ENCODE peak calls at places on chromosomes 13 and 19, in five cellular contexts. D is CD8-positive, alpha-beta T cell; A is tibial nerve; Z is tibial artery; Q is mucosa of descending colon. E is an unnamed sample. For H3K4me1, H3K9me3 and H3K36me3, the result is how much of the 10 kb centered on the place peaks cover.

GRCh38 chr19:33660426-33661160 is 38.8 kb downstream of the CHST8 start:
- DNase-seq in D (no peak), A (no peak), Z (no peak), Q (no peak), E (peak)

GRCh38 chr13:74061939-74062595 is 72.1 kb downstream of the KLF12 start:
- DNase-seq in D (no peak), A (peak), Z (no peak), Q (peak), E (no peak)

GRCh38 chr13:29125934-29126424 is 305.8 kb downstream of the MTUS2 start:
- DNase-seq in D (no peak), A (no peak), Z (no peak), Q (no peak), E (no peak)

GRCh38 chr13:23898101-23898500 is 799 bp upstream of the C1QTNF9B start:
- DNase-seq in D (no peak), A (no peak), Z (no peak), Q (peak), E (no peak)

GRCh38 chr13:93002071-93002470 is 224.5 kb upstream of the GPC6 start:
- DNase-seq in D (no peak), A (no peak), Z (no peak), Q (no peak), E (no peak)

GRCh38 chr13:93230466-93230865 is 3.9 kb downstream of the GPC6 start:
- DNase-seq in D (no peak), A (no peak), Z (no peak), Q (no peak), E (no peak)

GRCh38 chr19:15400521-15401396 is 18.0 kb downstream of the AKAP8L start:
- DNase-seq in D (no peak), A (no peak), Z (peak), Q (no peak), E (no peak)

GRCh38 chr19:17528610-17529009 is 17.2 kb downstream of the PGLS start:
- DNase-seq in D (no peak), A (no peak), Z (no peak), Q (no peak), E (no peak)

GRCh38 chr13:44629465-44630183 is 53.5 kb upstream of the TSC22D1 start:
- DNase-seq in D (no peak), A (no peak), Z (no peak), Q (no peak), E (no peak)

GRCh38 chr13:30408319-30409101 is 13.8 kb upstream of the UBE2L5 start:
- DNase-seq in D (peak), A (peak), Z (peak), Q (peak), E (peak)

GRCh38 chr13:26726684-26727083 is 33.9 kb downstream of the GPR12 start:
- DNase-seq in D (no peak), A (no peak), Z (peak), Q (no peak), E (no peak)

GRCh38 chr13:97387487-97388353 is 46.2 kb upstream of the RAP2A start:
- DNase-seq in D (no peak), A (no peak), Z (no peak), Q (no peak), E (no peak)

GRCh38 chr13:30256713-30257432 is 50.5 kb downstream of the KATNAL1 start:
- DNase-seq in D (no peak), A (no peak), Z (no peak), Q (no peak), E (no peak)

GRCh38 chr13:97205971-97206370 is 16.2 kb upstream of the MBNL2 start:
- DNase-seq in D (no peak), A (no peak), Z (no peak), Q (no peak), E (no peak)

GRCh38 chr19:58560007-58560887 is 1.8 kb upstream of the UBE2M start:
- DNase-seq in D (no peak), A (no peak), Z (no peak), Q (no peak), E (no peak)
- H3K4me1 ChIP-seq in D (under half), A (under half), Z (half or more), Q (under half), E (half or more)

GRCh38 chr13:53637971-53638547 is 609.4 kb downstream of the OLFM4 start:
- DNase-seq in D (no peak), A (no peak), Z (no peak), Q (no peak), E (no peak)
- H3K9me3 ChIP-seq in D (under half), A (under half), Z (under half), Q (under half), E (under half)

GRCh38 chr19:57682226-57682766 is 519 bp downstream of the ZNF551 start:
- DNase-seq in D (no peak), A (no peak), Z (no peak), Q (no peak), E (no peak)
- H3K36me3 ChIP-seq in D (under half), A (under half), Z (under half), Q (under half), E (under half)

GRCh38 chr19:38678891-38679494 is 31.5 kb downstream of the ACTN4 start:
- DNase-seq in D (no peak), A (no peak), Z (no peak), Q (no peak), E (no peak)

GRCh38 chr19:38678217-38678890 is 30.9 kb downstream of the ACTN4 start:
- DNase-seq in D (no peak), A (no peak), Z (no peak), Q (no peak), E (no peak)

GRCh38 chr19:38682195-38682867 is 34.9 kb downstream of the ACTN4 start:
- DNase-seq in D (no peak), A (no peak), Z (no peak), Q (no peak), E (no peak)

GRCh38 chr19:38676878-38677646 is 29.6 kb downstream of the ACTN4 start:
- DNase-seq in D (no peak), A (no peak), Z (no peak), Q (no peak), E (no peak)

GRCh38 chr19:38679839-38680238 is 32.4 kb downstream of the ACTN4 start:
- DNase-seq in D (no peak), A (no peak), Z (no peak), Q (no peak), E (no peak)
- H3K4me1 ChIP-seq in D (under half), A (half or more), Z (half or more), Q (half or more), E (under half)

DNA sequence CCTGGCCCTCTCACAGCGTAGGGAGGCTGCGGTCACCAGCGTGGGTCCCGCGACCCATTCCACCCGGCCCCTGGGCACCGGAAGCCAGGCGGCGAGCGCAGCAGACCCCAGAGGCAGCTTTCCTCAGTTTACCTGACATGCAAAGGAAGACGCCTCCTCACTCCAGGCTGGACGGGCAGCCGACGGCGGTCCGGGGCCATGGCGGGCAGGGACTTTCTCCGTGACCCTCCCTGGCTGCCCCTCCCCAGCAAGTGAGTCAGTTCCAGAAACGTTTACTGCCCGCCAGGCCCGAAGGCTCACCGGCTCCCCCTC is 5.5 kb downstream of the SBNO2 start:
- DNase-seq in D (no peak), A (no peak), Z (no peak), Q (no peak), E (no peak)
- H3K9me3 ChIP-seq in D (under half), A (under half), Z (under half), Q (under half), E (under half)

GRCh38 chr19:50412419-50412818 is 6.3 kb upstream of the SPIB start:
- DNase-seq in D (no peak), A (no peak), Z (no peak), Q (no peak), E (no peak)

GRCh38 chr19:50406829-50407228 is 11.9 kb upstream of the SPIB start:
- DNase-seq in D (no peak), A (no peak), Z (no peak), Q (no peak), E (no peak)

GRCh38 chr19:50413096-50413495 is 5.6 kb upstream of the SPIB start:
- DNase-seq in D (no peak), A (no peak), Z (no peak), Q (no peak), E (no peak)

GRCh38 chr19:50409347-50409746 is 9.4 kb upstream of the SPIB start:
- DNase-seq in D (no peak), A (no peak), Z (no peak), Q (no peak), E (no peak)

DNA sequence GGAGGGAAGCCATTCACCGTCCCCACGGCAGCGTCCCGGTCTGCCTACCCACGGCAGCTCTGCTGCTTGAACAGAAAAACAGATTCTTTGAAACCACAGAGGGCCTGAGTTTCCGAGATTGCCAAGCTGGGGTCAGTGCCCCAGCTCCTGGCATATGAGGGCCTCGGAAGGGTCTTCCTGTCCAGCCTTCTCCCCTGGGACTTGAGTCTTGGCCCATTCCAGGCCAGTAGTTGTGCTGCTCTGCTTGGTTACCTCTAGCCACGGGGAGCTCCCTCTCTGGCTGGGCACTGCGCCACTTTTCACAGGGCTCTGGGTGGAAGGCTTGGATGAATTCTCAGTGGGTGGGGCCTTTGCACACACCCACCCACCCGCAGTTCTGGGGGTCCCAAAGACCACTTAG is 8.6 kb upstream of the SPIB start:
- DNase-seq in D (no peak), A (no peak), Z (no peak), Q (no peak), E (no peak)
- H3K36me3 ChIP-seq in D (under half), A (under half), Z (under half), Q (under half), E (under half)

GRCh38 chr19:1086618-1087017 is 8.6 kb downstream of the POLR2E start:
- DNase-seq in D (no peak), A (no peak), Z (no peak), Q (no peak), E (no peak)
- H3K4me1 ChIP-seq in D (half or more), A (under half), Z (under half), Q (under half), E (under half)